ENCODE peak calls at places on chromosome 15, in ten cellular contexts. G, Z, H, P, N, T, E, Q, X and U are unnamed samples. For H3K36me3, the result is how much of the 10 kb centered on the place peaks cover.

GRCh38 chr15:26981492-26981891 is 10.5 kb downstream of the GABRG3 start:
- DNase-seq in G (no peak), Z (no peak), H (no peak), P (no peak), N (no peak), T (no peak), E (no peak), Q (no peak), X (no peak), U (no peak)

GRCh38 chr15:79380755-79381499 is 51.2 kb upstream of the MINAR1 start:
- DNase-seq in G (peak), Z (peak), H (peak), P (peak), N (peak), T (peak), E (peak), Q (peak), X (peak), U (peak)

GRCh38 chr15:99485153-99485947 is 80.4 kb upstream of the MEF2A start:
- DNase-seq in G (no peak), Z (no peak), H (no peak), P (no peak), N (no peak), T (no peak), E (no peak), Q (no peak), X (no peak), U (no peak)

GRCh38 chr15:68218847-68219798 is 10.4 kb downstream of the CLN6 start:
- DNase-seq in G (no peak), Z (no peak), H (no peak), P (no peak), N (peak), T (peak), E (no peak), Q (no peak), X (no peak), U (no peak)

GRCh38 chr15:99925661-99926461 is 192.6 kb upstream of the LYSMD4 start:
- DNase-seq in G (peak), Z (peak), H (peak), P (peak), N (peak), T (peak), E (no peak), Q (peak), X (peak), U (no peak)

GRCh38 chr15:69038508-69038907 is 24.0 kb downstream of the NOX5 start:
- DNase-seq in G (no peak), Z (no peak), H (no peak), P (no peak), N (no peak), T (no peak), E (no peak), Q (no peak), X (no peak), U (no peak)

GRCh38 chr15:25909325-25909724 is 46.2 kb upstream of the ATP10A start:
- DNase-seq in G (no peak), Z (no peak), H (no peak), P (no peak), N (no peak), T (no peak), E (no peak), Q (no peak), X (no peak), U (no peak)

GRCh38 chr15:64651573-64652260 is 123.7 kb downstream of the RBPMS2 start:
- DNase-seq in G (no peak), Z (no peak), H (no peak), P (no peak), N (no peak), T (no peak), E (peak), Q (no peak), X (no peak), U (peak)

GRCh38 chr15:63045438-63046278 is 3.1 kb downstream of the TPM1 start:
- DNase-seq in G (no peak), Z (no peak), H (no peak), P (no peak), N (no peak), T (no peak), E (no peak), Q (no peak), X (no peak), U (no peak)

GRCh38 chr15:70199601-70200000 is 101.9 kb upstream of the TLE3 start:
- DNase-seq in G (no peak), Z (no peak), H (no peak), P (no peak), N (no peak), T (no peak), E (no peak), Q (no peak), X (no peak), U (no peak)

GRCh38 chr15:70198441-70199123 is 100.9 kb upstream of the TLE3 start:
- DNase-seq in G (peak), Z (no peak), H (no peak), P (no peak), N (no peak), T (no peak), E (no peak), Q (no peak), X (no peak), U (no peak)

GRCh38 chr15:70197945-70198361 is 100.2 kb upstream of the TLE3 start:
- DNase-seq in G (no peak), Z (no peak), H (no peak), P (no peak), N (no peak), T (no peak), E (no peak), Q (no peak), X (no peak), U (no peak)

GRCh38 chr15:70200003-70200410 is 102.3 kb upstream of the TLE3 start:
- DNase-seq in G (no peak), Z (no peak), H (no peak), P (no peak), N (no peak), T (no peak), E (no peak), Q (no peak), X (no peak), U (no peak)

DNA sequence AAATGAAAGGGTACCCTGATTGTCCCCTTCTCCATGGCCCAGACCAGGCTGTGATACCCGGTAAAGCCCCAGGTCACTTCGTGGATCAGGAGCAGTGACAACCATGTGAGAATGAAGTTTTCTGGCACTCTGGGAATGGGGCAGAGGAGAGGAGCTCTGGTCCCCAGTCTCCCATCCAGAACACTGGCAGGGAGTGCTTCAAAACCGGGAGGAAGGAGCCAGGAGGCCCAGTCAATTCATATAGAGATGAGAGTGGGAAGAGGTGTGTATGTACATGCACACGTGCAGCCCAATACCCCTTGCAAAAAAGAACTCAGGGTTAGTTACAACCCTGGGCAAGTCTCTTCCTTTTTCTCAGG is 101.4 kb upstream of the TLE3 start:
- DNase-seq in G (no peak), Z (no peak), H (no peak), P (no peak), N (no peak), T (no peak), E (no peak), Q (no peak), X (no peak), U (no peak)
- TF ChIP-seq CTCF in G (no peak), Z (no peak), H (no peak), P (no peak), N (no peak), T (no peak), E (no peak), Q (no peak), X (no peak), U (no peak)

GRCh38 chr15:55358471-55358870 is 39.4 kb downstream of the PIGB start:
- DNase-seq in G (no peak), Z (no peak), H (no peak), P (no peak), N (no peak), T (no peak), E (no peak), Q (no peak), X (no peak), U (no peak)

GRCh38 chr15:55357774-55358173 is 38.8 kb downstream of the PIGB start:
- DNase-seq in G (peak), Z (no peak), H (no peak), P (no peak), N (no peak), T (no peak), E (peak), Q (no peak), X (no peak), U (no peak)

GRCh38 chr15:55360256-55360655 is 41.2 kb downstream of the PIGB start:
- DNase-seq in G (no peak), Z (no peak), H (no peak), P (no peak), N (no peak), T (no peak), E (no peak), Q (no peak), X (no peak), U (no peak)

GRCh38 chr15:55361048-55361447 is 42.0 kb downstream of the PIGB start:
- DNase-seq in G (no peak), Z (no peak), H (no peak), P (no peak), N (no peak), T (no peak), E (no peak), Q (no peak), X (peak), U (no peak)

GRCh38 chr15:55356985-55357585 is 38.1 kb downstream of the PIGB start:
- DNase-seq in G (no peak), Z (no peak), H (no peak), P (no peak), N (no peak), T (no peak), E (no peak), Q (no peak), X (no peak), U (no peak)
- H3K36me3 ChIP-seq in G (under half), Z (under half), H (under half), P (under half), N (under half), T (under half), E (under half), Q (half or more), X (under half), U (under half)

DNA sequence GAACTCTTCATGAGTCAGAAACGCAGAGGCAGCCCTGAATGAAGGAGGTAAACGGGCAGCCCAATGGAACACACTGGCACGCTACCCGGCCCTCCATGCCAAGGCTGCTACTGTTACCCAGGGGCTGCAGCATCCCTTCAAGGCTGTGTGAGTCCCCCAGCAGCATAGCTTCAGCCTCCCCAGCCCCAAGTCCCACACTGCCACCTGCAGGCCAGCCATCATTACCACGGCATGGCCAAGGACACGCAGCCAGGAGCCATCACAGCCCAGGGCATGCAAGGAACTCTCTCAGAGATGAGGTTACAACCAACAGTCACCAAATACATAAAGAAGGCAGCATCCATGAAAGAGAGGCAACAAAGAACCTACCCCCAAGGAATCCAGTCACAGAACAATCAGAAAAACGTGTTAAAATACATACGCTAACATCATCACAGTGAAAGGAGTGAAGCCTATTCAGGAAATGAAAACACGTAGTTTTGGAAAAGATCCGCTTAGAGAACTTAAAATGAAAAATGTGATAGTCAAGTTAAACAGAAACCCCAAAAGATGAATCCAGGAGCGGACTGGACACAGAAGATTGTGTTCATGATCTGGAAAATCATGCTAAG is 22.4 kb downstream of the PLA2G4F start:
- DNase-seq in G (peak), Z (no peak), H (peak), P (peak), N (peak), T (no peak), E (peak), Q (no peak), X (peak), U (no peak)
- TF ChIP-seq CTCF in G (peak), Z (peak), H (peak), P (peak), N (no peak), T (no peak), E (peak), Q (peak), X (peak), U (peak)

GRCh38 chr15:34358948-34359347 is 8.0 kb downstream of the LPCAT4 start:
- DNase-seq in G (no peak), Z (no peak), H (no peak), P (no peak), N (no peak), T (no peak), E (no peak), Q (no peak), X (no peak), U (no peak)

GRCh38 chr15:34358367-34358766 is 8.6 kb downstream of the LPCAT4 start:
- DNase-seq in G (no peak), Z (no peak), H (no peak), P (no peak), N (no peak), T (no peak), E (no peak), Q (no peak), X (no peak), U (no peak)

GRCh38 chr15:34355241-34355640 is 11.8 kb downstream of the LPCAT4 start:
- DNase-seq in G (no peak), Z (no peak), H (no peak), P (no peak), N (no peak), T (no peak), E (no peak), Q (no peak), X (no peak), U (no peak)

GRCh38 chr15:34359416-34359815 is 7.6 kb downstream of the LPCAT4 start:
- DNase-seq in G (no peak), Z (no peak), H (no peak), P (peak), N (peak), T (no peak), E (no peak), Q (no peak), X (no peak), U (no peak)

DNA sequence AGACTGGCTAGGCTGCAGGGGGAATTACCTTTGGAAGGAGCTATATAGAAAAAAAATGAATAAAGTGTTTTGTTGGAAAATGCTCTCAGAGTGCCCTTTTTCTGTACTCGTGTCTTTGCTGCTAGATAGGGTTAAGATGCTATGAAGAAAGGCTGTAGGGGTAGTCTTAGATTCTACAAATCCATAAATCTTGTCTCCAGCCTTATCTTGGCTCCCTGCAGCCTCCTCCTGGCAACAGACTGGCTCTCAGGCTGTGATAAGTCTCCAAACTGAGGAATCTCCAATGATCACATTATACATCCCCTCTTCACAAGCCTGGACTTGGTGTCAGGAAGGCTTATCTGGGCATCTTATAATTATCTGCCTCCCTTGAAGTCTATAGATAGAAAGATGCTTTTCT is 9.3 kb downstream of the LPCAT4 start:
- DNase-seq in G (no peak), Z (no peak), H (no peak), P (no peak), N (no peak), T (no peak), E (no peak), Q (no peak), X (no peak), U (no peak)
- H3K36me3 ChIP-seq in G (under half), Z (under half), H (under half), P (under half), N (under half), T (under half), E (under half), Q (half or more), X (under half), U (under half)

GRCh38 chr15:86040360-86041095 is 39.1 kb upstream of the AGBL1 start:
- DNase-seq in G (no peak), Z (no peak), H (no peak), P (no peak), N (no peak), T (no peak), E (no peak), Q (no peak), X (no peak), U (no peak)
- TF ChIP-seq CTCF in G (no peak), Z (no peak), H (no peak), P (no peak), N (no peak), T (no peak), E (no peak), Q (no peak), X (no peak), U (no peak)

DNA sequence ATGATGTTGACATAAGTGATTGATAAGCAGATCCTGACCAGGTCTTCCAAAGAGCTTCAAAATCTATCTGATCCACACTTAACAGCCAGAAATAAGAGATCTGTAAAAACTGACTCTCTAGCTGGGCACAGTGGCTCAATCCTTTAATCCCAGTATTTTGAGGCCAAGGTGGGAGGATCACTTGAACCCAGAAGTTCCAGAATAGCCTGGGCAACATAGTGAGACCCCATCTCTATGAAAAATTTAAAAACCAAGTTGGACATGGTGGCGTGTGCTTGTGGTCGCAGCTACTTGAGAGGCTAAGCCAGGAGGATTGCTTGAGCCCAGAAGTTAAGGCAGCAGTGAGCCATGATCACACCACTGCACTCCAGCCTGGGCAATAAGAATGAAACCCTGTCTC is 43.6 kb downstream of the PIGB start:
- DNase-seq in G (no peak), Z (no peak), H (no peak), P (no peak), N (no peak), T (no peak), E (no peak), Q (no peak), X (no peak), U (no peak)
- H3K36me3 ChIP-seq in G (under half), Z (under half), H (under half), P (under half), N (under half), T (under half), E (under half), Q (half or more), X (under half), U (under half)

DNA sequence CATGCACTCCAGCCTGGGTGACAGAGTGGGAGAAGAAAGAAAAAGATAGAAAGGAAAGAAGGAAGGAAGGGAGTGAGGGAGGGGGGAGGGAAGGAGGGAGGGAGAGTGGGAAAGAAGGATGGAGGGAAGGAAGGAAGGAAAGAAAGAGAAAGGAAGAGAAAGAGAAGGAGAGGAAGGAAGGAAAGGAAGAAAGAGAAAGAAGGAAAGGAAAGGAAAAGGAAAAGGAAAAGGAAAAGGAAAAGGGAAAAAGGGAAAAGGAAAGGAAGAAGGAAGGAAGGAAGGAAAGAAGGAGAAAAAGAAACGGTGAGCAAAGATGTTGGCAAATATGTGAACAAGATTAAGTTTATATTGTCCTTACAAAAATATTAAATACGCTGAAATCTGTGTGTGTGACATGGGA is 36.2 kb upstream of the TICRR start:
- DNase-seq in G (no peak), Z (no peak), H (no peak), P (no peak), N (no peak), T (no peak), E (no peak), Q (no peak), X (no peak), U (no peak)
- TF ChIP-seq CTCF in G (no peak), Z (no peak), H (no peak), P (no peak), N (no peak), T (no peak), E (no peak), Q (no peak), X (no peak), U (no peak)